ENCODE peak calls at places on chromosome 16, in four cellular contexts. E is GM12878, F is A549, S is K562. Z is an unnamed sample.

GRCh38 chr16:81713796-81714195 is 65.3 kb upstream of the PLCG2 start:
- DNase-seq in F (no peak), S (no peak), E (no peak), Z (no peak)

GRCh38 chr16:29663020-29663828 is at the start of gene SPN:
- DNase-seq in S (peak), E (no peak), F (no peak), Z (no peak)

GRCh38 chr16:49528035-49528434 is 154.4 kb downstream of the C16orf78 start:
- DNase-seq in F (no peak), S (no peak), E (no peak), Z (no peak)

GRCh38 chr16:5575846-5576245 is 478.3 kb upstream of the EEF2KMT start:
- DNase-seq in S (no peak), E (no peak), F (no peak), Z (no peak)

GRCh38 chr16:55001931-55002330 is 71.3 kb downstream of the IRX5 start:
- DNase-seq in E (no peak), S (no peak), F (no peak), Z (no peak)

GRCh38 chr16:56231-56927 is 2.8 kb downstream of the SNRNP25 start:
- DNase-seq in S (no peak), F (no peak), E (no peak), Z (no peak)

GRCh38 chr16:2148714-2149629 is 547 bp downstream of the RAB26 start:
- DNase-seq in S (peak), E (no peak), F (peak), Z (no peak)

GRCh38 chr16:2022723-2023097 is 3.1 kb downstream of the NPW start:
- DNase-seq in E (no peak), S (peak), F (peak), Z (peak)

GRCh38 chr16:1296688-1297412 is 12.6 kb upstream of the UBE2I start:
- DNase-seq in S (no peak), F (peak), E (no peak), Z (peak)

GRCh38 chr16:79434771-79435170 is 165.8 kb downstream of the MAF start:
- DNase-seq in F (no peak), E (no peak), S (no peak), Z (no peak)

GRCh38 chr16:30526137-30526822 is at the start of gene ZNF768:
- DNase-seq in S (peak), E (no peak), F (peak), Z (no peak)

GRCh38 chr16:48318630-48319029 is 66.6 kb downstream of the SIAH1 start:
- DNase-seq in F (no peak), S (no peak), E (peak), Z (peak)
- TF ChIP-seq CEBPB in F (no peak), S (no peak), E (no peak), Z (no peak)

DNA sequence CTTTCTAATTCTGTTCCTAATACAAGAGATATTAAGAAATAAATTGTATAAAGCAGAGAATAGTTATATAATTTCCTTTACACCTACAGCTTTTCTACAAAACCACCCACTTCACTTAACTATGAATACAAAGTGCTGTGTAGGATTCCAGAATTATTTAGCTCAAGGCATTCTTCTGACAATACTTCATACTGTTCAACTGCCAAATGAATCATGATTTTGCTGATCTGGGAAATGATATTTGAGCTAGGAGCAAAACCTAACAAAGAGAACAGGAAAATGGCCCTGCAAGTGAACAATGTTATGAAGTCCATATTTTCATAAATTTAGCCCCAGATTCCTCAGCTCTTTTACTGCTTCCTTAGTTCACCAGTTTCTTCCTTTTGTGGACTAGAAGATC is 12.9 kb downstream of the BBS2 start:
- DNase-seq in E (no peak), S (no peak), F (no peak), Z (peak)
- TF ChIP-seq ELK1 in E (no peak), S (no peak), F (no peak), Z (no peak)

GRCh38 chr16:13377143-13377542 is 475.7 kb downstream of the SHISA9 start:
- DNase-seq in F (no peak), S (no peak), E (no peak), Z (no peak)

GRCh38 chr16:13378151-13378550 is 476.8 kb downstream of the SHISA9 start:
- DNase-seq in E (no peak), S (no peak), F (no peak), Z (no peak)

GRCh38 chr16:13376174-13376573 is 474.8 kb downstream of the SHISA9 start:
- DNase-seq in F (no peak), S (no peak), E (no peak), Z (no peak)

DNA sequence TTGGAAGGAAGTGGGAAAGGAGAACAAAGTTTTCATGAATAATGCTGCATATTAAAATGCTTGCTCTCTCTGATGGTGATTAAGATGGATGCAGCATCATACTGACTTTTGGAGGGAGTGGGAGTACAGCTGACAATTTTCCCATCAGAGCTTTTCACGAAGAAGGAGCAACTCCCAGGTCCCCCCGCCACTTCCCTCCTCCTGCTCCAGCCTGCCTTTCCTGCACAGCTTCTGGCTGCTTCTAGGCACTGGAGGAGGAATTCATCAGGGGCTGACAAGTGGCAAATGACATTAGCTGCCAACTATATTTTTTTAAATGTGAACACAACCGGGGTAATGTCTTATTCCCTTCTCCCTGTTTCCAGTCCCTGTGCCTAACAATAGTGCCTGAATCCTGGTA is 477.9 kb downstream of the SHISA9 start:
- DNase-seq in E (no peak), S (no peak), F (no peak), Z (no peak)
- TF ChIP-seq CEBPB in E (no peak), S (no peak), F (no peak), Z (no peak)

DNA sequence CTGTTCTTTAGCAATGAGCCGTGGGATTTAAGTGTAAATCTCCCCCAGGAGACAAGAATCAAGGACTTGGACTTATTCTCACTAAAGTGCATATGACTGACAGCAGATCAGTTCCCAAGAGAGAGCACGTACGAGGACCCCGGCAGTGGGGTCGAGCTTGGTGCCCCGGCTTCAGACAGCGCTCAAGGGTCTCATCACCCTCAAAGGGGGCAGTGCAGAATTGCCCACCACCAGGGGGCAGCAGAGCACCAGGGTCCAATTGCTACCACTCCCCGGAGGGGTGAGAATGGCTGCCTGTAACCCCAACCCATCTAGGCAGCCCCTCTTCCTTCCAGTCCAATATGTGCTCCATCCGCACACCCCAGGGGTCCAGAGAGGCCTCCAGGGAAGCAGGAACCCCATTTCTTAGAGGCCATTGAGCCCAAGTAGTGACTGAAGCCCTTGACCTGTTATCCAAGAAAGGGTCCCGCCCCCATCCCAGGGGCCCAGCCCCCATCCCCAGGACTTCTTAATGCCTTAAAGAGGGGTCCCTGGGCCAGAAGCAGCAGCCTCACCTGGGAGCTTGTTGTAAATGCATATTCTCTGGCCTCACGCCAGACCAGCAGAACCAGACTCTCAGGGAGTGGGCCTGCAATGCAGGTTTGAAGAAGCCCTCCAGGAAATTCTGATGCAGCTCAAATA is 86.1 kb downstream of the ZDHHC7 start:
- DNase-seq in F (peak), S (peak), E (no peak), Z (no peak)
- TF ChIP-seq ELK1 in F (no peak), S (no peak), E (no peak), Z (no peak)

DNA sequence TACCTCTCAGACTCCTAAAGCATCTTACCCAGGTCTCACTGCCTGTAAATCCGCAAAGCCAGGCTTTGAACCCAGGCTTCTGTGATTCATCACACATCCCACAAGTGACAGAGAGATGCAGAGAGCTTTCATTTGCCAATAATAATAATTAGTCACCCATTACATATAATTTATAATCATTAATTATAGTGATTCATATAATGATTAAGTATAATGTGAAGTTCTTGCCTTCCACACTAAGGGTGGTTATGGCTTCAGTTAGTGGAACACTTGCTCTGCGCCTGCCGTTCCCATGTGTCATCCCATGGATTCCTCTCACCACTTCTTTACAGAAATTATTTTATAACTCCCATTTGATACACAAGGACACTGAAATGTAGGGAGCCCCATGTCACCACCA is 39.8 kb upstream of the XYLT1 start:
- DNase-seq in E (no peak), S (no peak), F (no peak), Z (peak)
- TF ChIP-seq CEBPB in E (no peak), S (no peak), F (no peak), Z (no peak)

GRCh38 chr16:89952049-89952448 is 3.5 kb downstream of the DEF8 start:
- DNase-seq in F (no peak), E (no peak), S (no peak), Z (no peak)

GRCh38 chr16:89954462-89954861 is 5.9 kb downstream of the DEF8 start:
- DNase-seq in E (no peak), S (no peak), F (no peak), Z (no peak)

GRCh38 chr16:89952551-89952950 is 4.0 kb downstream of the DEF8 start:
- DNase-seq in S (no peak), E (no peak), F (no peak), Z (no peak)

GRCh38 chr16:89955001-89955685 is 6.6 kb downstream of the DEF8 start:
- DNase-seq in E (no peak), F (no peak), S (no peak), Z (no peak)

GRCh38 chr16:89953671-89954406 is 5.3 kb downstream of the DEF8 start:
- DNase-seq in E (no peak), F (no peak), S (no peak), Z (no peak)
- TF ChIP-seq ELK1 in E (no peak), F (no peak), S (no peak), Z (no peak)

GRCh38 chr16:74771656-74772315 is 2.8 kb downstream of the FA2H start:
- DNase-seq in F (no peak), S (no peak), E (peak), Z (no peak)
- TF ChIP-seq CEBPB in F (no peak), S (no peak), E (no peak), Z (no peak)